ENCODE peak calls at places on chromosomes 7 and 10, in seven cellular contexts. F is dorsolateral prefrontal cortex; S is HT1080; Z is CD8-positive, alpha-beta T cell; Q is activated naive CD8-positive, alpha-beta T cell treated with anti-CD3 and anti-CD28 coated beads, Interleukin-2, amount 50 U/mL, for 24 hours; D is fibroblast of the aortic adventitia; G is stimulated activated CD4-positive, alpha-beta T cell treated with anti-CD3 and anti-CD28 coated beads, Interleukin-1b, Interleukin-23, amount 100 ng/mL, for 1 hour. L is an unnamed sample.

GRCh38 chr7:30027065-30027456 is 559 bp upstream of the FKBP14 start:
- DNase-seq in F (no peak), S (no peak), Z (peak; percentile 14), Q (peak; percentile 19), D (no peak), G (no peak), L (peak; percentile 24)

GRCh38 chr7:78441737-78442136 is 643.2 kb downstream of the PHTF2 start:
- DNase-seq in F (no peak), S (no peak), Z (no peak), Q (no peak), D (no peak), G (no peak), L (no peak)

GRCh38 chr7:122528879-122529481 is 169.9 kb downstream of the RNF133 start:
- DNase-seq in F (no peak), S (peak; percentile 30), Z (no peak), Q (no peak), D (peak; percentile 76), G (no peak), L (no peak)

GRCh38 chr10:4708123-4708759 is 117.8 kb upstream of the AKR1E2 start:
- DNase-seq in F (no peak), S (peak; percentile 26), Z (no peak), Q (peak; percentile 20), D (no peak), G (no peak), L (no peak)

GRCh38 chr10:129800-130199 is 5.5 kb upstream of the ZMYND11 start:
- DNase-seq in F (no peak), S (no peak), Z (no peak), Q (no peak), D (peak; percentile 43), G (no peak), L (no peak)

GRCh38 chr10:101001225-101002035 is 1.8 kb downstream of the LZTS2 start:
- DNase-seq in F (no peak), S (peak; percentile 69), Z (no peak), Q (no peak), D (peak; percentile 89), G (no peak), L (no peak)

GRCh38 chr7:24113506-24113905 is 170.5 kb upstream of the NPY start:
- DNase-seq in F (no peak), S (no peak), Z (no peak), Q (no peak), D (no peak), G (no peak), L (no peak)

GRCh38 chr7:3082386-3082785 is 38.7 kb upstream of the CARD11 start:
- DNase-seq in F (no peak), S (no peak), Z (no peak), Q (no peak), D (no peak), G (no peak), L (no peak)

GRCh38 chr10:130169136-130169888 is 33.1 kb downstream of the GLRX3 start:
- DNase-seq in F (no peak), S (peak; percentile 12), Z (no peak), Q (no peak), D (no peak), G (no peak), L (no peak)

GRCh38 chr10:95567903-95568630 is 6.9 kb upstream of the SORBS1 start:
- DNase-seq in F (no peak), S (peak; percentile 50), Z (no peak), Q (no peak), D (no peak), G (no peak), L (no peak)

L was measured in stimulated activated naive B cell treated with anti-CD40 and anti-IgM and Interleukin-4, amounts not matched to agents 10 μg/mL and 1 μg/mL and 100 μg/mL, for 72 hours.